ENCODE peak calls at places on chromosomes 5 and 9, in seven cellular contexts. O is choroid plexus epithelial cell, C is OCI-LY7, D is Peyer's patch, A is foreskin fibroblast, R is sigmoid colon, N is tibial artery. G is an unnamed sample.

GRCh38 chr5:147170603-147171002 is 64.2 kb upstream of the STK32A start:
- DNase-seq in O (peak), C (peak), D (peak), A (no peak), R (no peak), N (no peak), G (no peak)

GRCh38 chr5:10934789-10935355 is 173.8 kb upstream of the DAP start:
- DNase-seq in O (no peak), C (no peak), D (no peak), A (no peak), R (no peak), N (no peak), G (no peak)

GRCh38 chr5:76867827-76868693 is 18.2 kb downstream of the S100Z start:
- DNase-seq in O (peak), C (peak), D (peak), A (peak), R (no peak), N (no peak), G (peak)

GRCh38 chr5:140296289-140296688 is 6.6 kb downstream of the PFDN1 start:
- DNase-seq in O (no peak), C (no peak), D (no peak), A (no peak), R (no peak), N (no peak), G (no peak)

GRCh38 chr9:17315341-17315740 is 180.5 kb downstream of the CNTLN start:
- DNase-seq in O (peak), C (no peak), D (no peak), A (no peak), R (no peak), N (no peak), G (no peak)

GRCh38 chr5:28807230-28807629 is 1768.8 kb upstream of the CDH9 start:
- DNase-seq in O (peak), C (no peak), D (no peak), A (no peak), R (no peak), N (no peak), G (no peak)

GRCh38 chr5:158020555-158021418 is 161.8 kb upstream of the CLINT1 start:
- DNase-seq in O (no peak), C (no peak), D (no peak), A (no peak), R (no peak), N (no peak), G (no peak)

GRCh38 chr9:1050125-1050895 is at the start of gene DMRT2:
- DNase-seq in O (peak), C (peak), D (peak), A (peak), R (peak), N (peak), G (peak)

GRCh38 chr5:67490543-67491321 is 294.1 kb upstream of the CD180 start:
- DNase-seq in O (no peak), C (no peak), D (no peak), A (no peak), R (no peak), N (no peak), G (no peak)

GRCh38 chr9:103757062-103757461 is 337.0 kb upstream of the SMC2 start:
- DNase-seq in O (no peak), C (no peak), D (no peak), A (no peak), R (no peak), N (no peak), G (no peak)

GRCh38 chr9:134922066-134922931 is 4.6 kb upstream of the FCN1 start:
- DNase-seq in O (peak), C (no peak), D (no peak), A (no peak), R (peak), N (peak), G (no peak)

GRCh38 chr9:126658964-126659555 is 45.3 kb downstream of the LMX1B start:
- DNase-seq in O (no peak), C (no peak), D (no peak), A (no peak), R (no peak), N (no peak), G (no peak)

GRCh38 chr5:176875783-176876505 is 23.2 kb downstream of the HK3 start:
- DNase-seq in O (no peak), C (no peak), D (no peak), A (no peak), R (no peak), N (no peak), G (no peak)

GRCh38 chr5:176873541-176874172 is 25.5 kb downstream of the HK3 start:
- DNase-seq in O (no peak), C (no peak), D (no peak), A (no peak), R (no peak), N (no peak), G (no peak)

GRCh38 chr5:176875014-176875550 is 24.1 kb downstream of the HK3 start:
- DNase-seq in O (no peak), C (no peak), D (no peak), A (no peak), R (no peak), N (no peak), G (no peak)

GRCh38 chr5:176876506-176877431 is 22.4 kb downstream of the HK3 start:
- DNase-seq in O (no peak), C (no peak), D (no peak), A (no peak), R (no peak), N (no peak), G (no peak)

GRCh38 chr5:176874198-176874780 is 24.9 kb downstream of the HK3 start:
- DNase-seq in O (no peak), C (no peak), D (no peak), A (no peak), R (no peak), N (no peak), G (no peak)
- H3K4me3 ChIP-seq in O (no peak), C (no peak), D (no peak), A (no peak), R (no peak), N (no peak), G (no peak)

DNA sequence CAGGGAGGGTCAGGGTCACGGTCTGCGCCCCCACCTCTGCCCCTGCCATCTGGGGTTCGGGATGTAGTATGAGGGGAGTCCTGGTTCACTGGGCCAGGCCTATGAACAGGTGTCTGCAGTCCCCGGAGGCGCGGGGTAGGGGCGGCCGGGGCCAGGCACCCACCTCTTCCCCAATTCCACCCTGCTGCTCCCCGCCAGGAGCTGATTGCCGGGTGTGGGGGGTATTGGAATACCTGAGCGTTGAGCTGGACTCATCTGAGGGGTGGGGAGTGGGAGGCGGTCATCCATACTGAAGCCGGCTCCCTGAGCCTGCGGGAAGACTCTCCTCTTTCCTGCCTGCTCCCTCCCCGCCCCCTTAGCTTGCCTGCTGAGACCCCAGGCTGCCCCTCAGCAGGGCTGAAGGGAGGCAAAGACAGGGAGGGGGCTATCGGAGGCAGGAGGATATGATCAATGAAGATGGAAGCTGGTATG is 676 bp downstream of the SLC6A7 start:
- DNase-seq in O (no peak), C (no peak), D (peak), A (no peak), R (no peak), N (no peak), G (no peak)
- H3K4me3 ChIP-seq in O (no peak), C (no peak), D (no peak), A (no peak), R (no peak), N (no peak), G (no peak)

GRCh38 chr9:136416914-136417313 is 6.5 kb downstream of the PMPCA start:
- DNase-seq in O (no peak), C (no peak), D (no peak), A (no peak), R (no peak), N (no peak), G (no peak)
- H3K4me3 ChIP-seq in O (no peak), C (no peak), D (no peak), A (no peak), R (no peak), N (no peak), G (no peak)

GRCh38 chr9:127980706-127981558 is at the start of gene EEIG1:
- DNase-seq in O (peak), C (peak), D (peak), A (peak), R (peak), N (peak), G (peak)
- H3K4me3 ChIP-seq in O (peak), C (peak), D (peak), A (peak), R (peak), N (peak), G (peak)

DNA sequence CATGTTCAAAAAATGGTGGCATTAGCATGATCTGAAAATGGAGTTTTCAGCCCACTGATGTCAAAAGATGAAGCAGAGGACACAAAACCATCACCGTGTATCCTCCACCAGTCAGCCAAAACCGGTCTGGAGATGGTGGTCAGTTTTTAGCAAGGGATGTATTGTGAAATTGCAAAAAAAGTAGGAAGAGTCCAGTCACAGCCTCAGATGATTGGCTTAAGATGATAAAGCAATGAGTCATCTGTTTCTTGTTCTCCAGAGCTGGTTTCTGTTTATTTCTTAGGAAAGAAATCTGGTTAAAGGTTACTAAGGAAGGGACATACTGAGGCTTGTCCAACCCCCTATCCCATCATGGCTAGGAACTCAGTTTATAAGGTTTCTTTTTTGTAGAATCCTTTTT is 47.8 kb downstream of the DEPDC1B start:
- DNase-seq in O (peak), C (no peak), D (no peak), A (peak), R (no peak), N (no peak), G (peak)
- H3K4me3 ChIP-seq in O (no peak), C (no peak), D (no peak), A (no peak), R (no peak), N (no peak), G (no peak)

DNA sequence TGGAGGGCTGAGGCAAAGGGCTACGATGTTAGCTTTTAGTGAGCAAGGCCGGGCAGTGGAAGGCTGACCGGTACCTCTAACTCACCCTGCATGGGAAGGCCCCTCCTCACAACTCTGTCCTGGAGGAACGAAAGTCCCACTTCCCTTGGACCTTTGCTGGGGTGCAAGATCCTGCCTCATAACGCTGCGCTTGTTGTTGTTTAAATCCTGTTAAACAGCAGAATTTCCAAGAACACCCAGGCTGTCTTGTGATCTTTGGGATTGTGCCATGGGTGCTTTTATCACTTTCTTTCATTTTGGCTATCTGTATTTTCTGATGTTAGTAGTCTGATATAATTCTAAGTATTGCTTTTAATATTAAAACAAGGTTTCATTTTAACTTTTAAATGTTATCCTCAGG is 75.2 kb downstream of the NREP start:
- DNase-seq in O (peak), C (no peak), D (no peak), A (peak), R (no peak), N (no peak), G (no peak)
- H3K4me3 ChIP-seq in O (peak), C (no peak), D (no peak), A (no peak), R (no peak), N (peak), G (no peak)

GRCh38 chr9:13446261-13446660 is 166.8 kb upstream of the MPDZ start:
- DNase-seq in O (no peak), C (no peak), D (no peak), A (no peak), R (no peak), N (no peak), G (no peak)

GRCh38 chr9:13445123-13445522 is 165.6 kb upstream of the MPDZ start:
- DNase-seq in O (no peak), C (no peak), D (no peak), A (no peak), R (no peak), N (no peak), G (no peak)

GRCh38 chr9:13444272-13444608 is 164.7 kb upstream of the MPDZ start:
- DNase-seq in O (no peak), C (no peak), D (no peak), A (no peak), R (no peak), N (no peak), G (no peak)

GRCh38 chr9:13443380-13444271 is 164.1 kb upstream of the MPDZ start:
- DNase-seq in O (no peak), C (no peak), D (no peak), A (peak), R (no peak), N (no peak), G (no peak)

GRCh38 chr9:13444696-13445095 is 165.2 kb upstream of the MPDZ start:
- DNase-seq in O (no peak), C (no peak), D (no peak), A (no peak), R (no peak), N (no peak), G (no peak)
- H3K4me3 ChIP-seq in O (no peak), C (no peak), D (no peak), A (no peak), R (no peak), N (peak), G (no peak)

DNA sequence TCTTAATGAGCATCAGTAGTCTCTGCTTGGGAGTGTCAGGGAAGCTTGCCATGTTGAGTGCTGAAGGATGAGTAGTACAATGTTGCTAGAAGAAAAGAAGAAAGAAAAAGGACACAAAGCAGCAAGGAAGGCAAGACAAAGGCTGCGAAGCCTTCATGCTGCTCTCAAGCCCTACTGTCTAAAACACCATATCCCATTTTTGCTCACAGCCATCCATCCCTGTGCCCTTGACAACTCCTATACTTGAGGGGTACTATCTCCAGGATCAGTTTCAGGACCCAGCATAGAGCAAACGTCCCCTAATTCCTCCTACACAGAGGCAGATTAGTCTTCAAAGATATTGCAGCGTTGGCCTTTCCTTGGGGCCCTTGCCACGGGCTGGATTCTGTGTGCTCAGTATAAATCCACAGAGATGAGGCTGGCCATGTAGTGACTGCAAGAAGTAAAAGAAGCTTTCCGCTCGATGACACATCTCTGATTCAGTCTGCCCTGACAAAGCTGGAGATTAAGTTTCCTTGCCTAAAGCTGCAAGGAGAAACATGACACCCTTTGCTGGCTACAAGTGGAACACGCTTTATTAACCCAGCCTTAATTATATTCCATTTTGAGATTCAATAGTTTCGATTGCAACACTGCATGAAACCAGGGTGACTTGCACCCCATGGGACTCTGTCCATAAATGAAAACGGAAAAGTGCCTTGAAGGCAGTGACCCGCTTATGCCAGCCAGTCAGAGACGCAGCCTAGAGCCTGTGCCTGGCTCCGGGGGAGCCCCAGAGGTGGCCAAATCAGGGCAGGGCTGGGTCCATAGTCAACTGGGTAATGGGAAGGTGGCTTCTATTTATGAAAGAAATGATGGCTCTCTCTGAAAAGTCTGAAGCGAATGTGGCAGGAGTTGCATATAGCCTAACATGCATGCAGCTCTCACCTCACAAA is 304.5 kb downstream of the ACTL7B start:
- DNase-seq in O (peak), C (no peak), D (no peak), A (peak), R (no peak), N (no peak), G (peak)
- H3K4me3 ChIP-seq in O (no peak), C (no peak), D (no peak), A (no peak), R (no peak), N (no peak), G (no peak)

DNA sequence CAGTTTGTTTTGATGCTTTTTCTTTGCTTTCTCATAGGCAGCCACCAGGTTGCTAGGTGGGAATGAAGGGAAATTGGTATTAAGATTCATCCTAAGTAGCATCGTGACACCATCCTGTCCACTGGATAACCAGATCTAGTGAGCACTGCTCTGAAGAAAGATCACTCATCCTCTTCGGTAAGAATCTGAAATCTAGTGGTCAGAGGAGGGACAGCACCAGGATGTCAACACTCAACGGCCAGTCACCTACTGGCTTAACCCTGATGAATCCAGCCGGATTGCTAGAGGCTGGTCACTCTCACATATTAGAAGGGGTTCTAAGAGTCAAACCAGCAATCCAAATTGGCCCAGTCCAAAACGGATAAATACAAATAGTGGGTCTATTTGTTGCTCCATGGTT is 50.8 kb downstream of the DCP2 start:
- DNase-seq in O (no peak), C (no peak), D (no peak), A (no peak), R (no peak), N (no peak), G (no peak)
- H3K4me3 ChIP-seq in O (no peak), C (no peak), D (no peak), A (no peak), R (no peak), N (no peak), G (no peak)

G was measured in skeletal muscle cell.